ENCODE peak calls at places on chromosome 15, in eight cellular contexts. One of them, this sample, is unnamed.

GRCh38 chr15:51874751-51875644 is 45.5 kb downstream of the TMOD3 start:
- DNase-seq in transverse colon: peak
- DNase-seq in progenitor cell of endocrine pancreas: no peak
- DNase-seq in sigmoid colon: peak
- DNase-seq in cardiac muscle cell: no peak
- DNase-seq in endothelial cell: no peak
- DNase-seq in nephron progenitor cell: no peak
- DNase-seq in GM23338: peak
- DNase-seq in this sample: no peak

GRCh38 chr15:35023794-35024193 is 35.7 kb upstream of the ZNF770 start:
- DNase-seq in transverse colon: no peak
- DNase-seq in sigmoid colon: no peak
- DNase-seq in endothelial cell: no peak
- DNase-seq in nephron progenitor cell: no peak
- DNase-seq in progenitor cell of endocrine pancreas: no peak
- DNase-seq in GM23338: peak
- DNase-seq in cardiac muscle cell: no peak
- DNase-seq in this sample: no peak

GRCh38 chr15:92877000-92877399 is 23.1 kb upstream of the CHD2 start:
- DNase-seq in nephron progenitor cell: no peak
- DNase-seq in progenitor cell of endocrine pancreas: no peak
- DNase-seq in sigmoid colon: no peak
- DNase-seq in transverse colon: no peak
- DNase-seq in cardiac muscle cell: no peak
- DNase-seq in GM23338: no peak
- DNase-seq in endothelial cell: no peak
- DNase-seq in this sample: no peak

GRCh38 chr15:67149859-67150824 is 84.7 kb downstream of the SMAD3 start:
- DNase-seq in transverse colon: peak
- DNase-seq in nephron progenitor cell: peak
- DNase-seq in cardiac muscle cell: no peak
- DNase-seq in progenitor cell of endocrine pancreas: no peak
- DNase-seq in endothelial cell: peak
- DNase-seq in sigmoid colon: peak
- DNase-seq in GM23338: peak
- DNase-seq in this sample: no peak

GRCh38 chr15:69602095-69602494 is 149.5 kb downstream of the RPLP1 start:
- DNase-seq in cardiac muscle cell: no peak
- DNase-seq in sigmoid colon: no peak
- DNase-seq in progenitor cell of endocrine pancreas: no peak
- DNase-seq in endothelial cell: no peak
- DNase-seq in transverse colon: no peak
- DNase-seq in nephron progenitor cell: no peak
- DNase-seq in GM23338: no peak
- DNase-seq in this sample: no peak

GRCh38 chr15:86231864-86232801 is 152.5 kb downstream of the AGBL1 start:
- DNase-seq in transverse colon: peak
- DNase-seq in nephron progenitor cell: peak
- DNase-seq in endothelial cell: peak
- DNase-seq in GM23338: peak
- DNase-seq in sigmoid colon: no peak
- DNase-seq in progenitor cell of endocrine pancreas: no peak
- DNase-seq in cardiac muscle cell: peak
- DNase-seq in this sample: no peak

GRCh38 chr15:60580068-60580467 is 101.1 kb upstream of the ICE2 start:
- DNase-seq in endothelial cell: no peak
- DNase-seq in cardiac muscle cell: no peak
- DNase-seq in progenitor cell of endocrine pancreas: no peak
- DNase-seq in nephron progenitor cell: no peak
- DNase-seq in GM23338: no peak
- DNase-seq in sigmoid colon: no peak
- DNase-seq in transverse colon: no peak
- DNase-seq in this sample: no peak

GRCh38 chr15:97748576-97748975 is 211.9 kb upstream of the ARRDC4 start:
- DNase-seq in GM23338: no peak
- DNase-seq in nephron progenitor cell: no peak
- DNase-seq in cardiac muscle cell: no peak
- DNase-seq in transverse colon: no peak
- DNase-seq in sigmoid colon: no peak
- DNase-seq in progenitor cell of endocrine pancreas: no peak
- DNase-seq in endothelial cell: no peak
- DNase-seq in this sample: no peak

GRCh38 chr15:66364944-66365343 is 8.5 kb upstream of the TIPIN start:
- DNase-seq in endothelial cell: no peak
- DNase-seq in progenitor cell of endocrine pancreas: no peak
- DNase-seq in nephron progenitor cell: no peak
- DNase-seq in cardiac muscle cell: no peak
- DNase-seq in sigmoid colon: no peak
- DNase-seq in GM23338: peak
- DNase-seq in transverse colon: no peak
- DNase-seq in this sample: no peak

GRCh38 chr15:88032787-88033186 is 223.8 kb downstream of the NTRK3 start:
- DNase-seq in cardiac muscle cell: no peak
- DNase-seq in endothelial cell: no peak
- DNase-seq in nephron progenitor cell: no peak
- DNase-seq in progenitor cell of endocrine pancreas: no peak
- DNase-seq in sigmoid colon: no peak
- DNase-seq in transverse colon: no peak
- DNase-seq in GM23338: no peak
- DNase-seq in this sample: no peak

GRCh38 chr15:98581715-98582114 is 66.6 kb upstream of the IGF1R start:
- DNase-seq in endothelial cell: no peak
- DNase-seq in transverse colon: no peak
- DNase-seq in progenitor cell of endocrine pancreas: no peak
- DNase-seq in GM23338: peak
- DNase-seq in sigmoid colon: no peak
- DNase-seq in nephron progenitor cell: no peak
- DNase-seq in cardiac muscle cell: peak
- DNase-seq in this sample: no peak

GRCh38 chr15:87219650-87220615 is 1036.6 kb downstream of the NTRK3 start:
- DNase-seq in nephron progenitor cell: no peak
- DNase-seq in progenitor cell of endocrine pancreas: no peak
- DNase-seq in cardiac muscle cell: no peak
- DNase-seq in GM23338: no peak
- DNase-seq in endothelial cell: no peak
- DNase-seq in sigmoid colon: no peak
- DNase-seq in transverse colon: no peak
- DNase-seq in this sample: no peak

GRCh38 chr15:75921732-75922703 is 18.3 kb downstream of the FBXO22 start:
- DNase-seq in sigmoid colon: no peak
- DNase-seq in GM23338: peak
- DNase-seq in nephron progenitor cell: no peak
- DNase-seq in transverse colon: peak
- DNase-seq in cardiac muscle cell: peak
- DNase-seq in progenitor cell of endocrine pancreas: no peak
- DNase-seq in endothelial cell: peak
- DNase-seq in this sample: no peak

GRCh38 chr15:77602800-77603199 is 29.9 kb downstream of the LINGO1 start:
- DNase-seq in transverse colon: no peak
- DNase-seq in sigmoid colon: no peak
- DNase-seq in GM23338: no peak
- DNase-seq in endothelial cell: no peak
- DNase-seq in nephron progenitor cell: no peak
- DNase-seq in cardiac muscle cell: no peak
- DNase-seq in progenitor cell of endocrine pancreas: no peak
- DNase-seq in this sample: no peak

GRCh38 chr15:77033729-77034619 is 36.9 kb downstream of the TSPAN3 start:
- DNase-seq in transverse colon: peak
- DNase-seq in endothelial cell: peak
- DNase-seq in sigmoid colon: peak
- DNase-seq in cardiac muscle cell: no peak
- DNase-seq in GM23338: no peak
- DNase-seq in nephron progenitor cell: no peak
- DNase-seq in progenitor cell of endocrine pancreas: no peak
- DNase-seq in this sample: peak

GRCh38 chr15:28944286-28944685 is 58.5 kb downstream of the APBA2 start:
- DNase-seq in sigmoid colon: peak
- DNase-seq in cardiac muscle cell: no peak
- DNase-seq in endothelial cell: no peak
- DNase-seq in nephron progenitor cell: no peak
- DNase-seq in GM23338: no peak
- DNase-seq in progenitor cell of endocrine pancreas: no peak
- DNase-seq in transverse colon: no peak
- DNase-seq in this sample: no peak

GRCh38 chr15:63366451-63366850 is 15.2 kb downstream of the CA12 start:
- DNase-seq in nephron progenitor cell: no peak
- DNase-seq in GM23338: no peak
- DNase-seq in progenitor cell of endocrine pancreas: no peak
- DNase-seq in transverse colon: no peak
- DNase-seq in sigmoid colon: no peak
- DNase-seq in cardiac muscle cell: no peak
- DNase-seq in endothelial cell: no peak
- DNase-seq in this sample: no peak

GRCh38 chr15:67550522-67550921 is 8.0 kb downstream of the MAP2K5 start:
- DNase-seq in nephron progenitor cell: no peak
- DNase-seq in progenitor cell of endocrine pancreas: no peak
- DNase-seq in cardiac muscle cell: no peak
- DNase-seq in transverse colon: no peak
- DNase-seq in GM23338: no peak
- DNase-seq in sigmoid colon: no peak
- DNase-seq in endothelial cell: no peak
- DNase-seq in this sample: no peak

GRCh38 chr15:41512078-41512394 is 1.6 kb downstream of the LTK start:
- DNase-seq in sigmoid colon: no peak
- DNase-seq in nephron progenitor cell: no peak
- DNase-seq in GM23338: peak
- DNase-seq in transverse colon: peak
- DNase-seq in endothelial cell: peak
- DNase-seq in cardiac muscle cell: no peak
- DNase-seq in progenitor cell of endocrine pancreas: no peak
- DNase-seq in this sample: no peak

GRCh38 chr15:71484080-71484479 is 326.3 kb upstream of the NR2E3 start:
- DNase-seq in nephron progenitor cell: no peak
- DNase-seq in transverse colon: no peak
- DNase-seq in progenitor cell of endocrine pancreas: no peak
- DNase-seq in endothelial cell: no peak
- DNase-seq in cardiac muscle cell: no peak
- DNase-seq in sigmoid colon: no peak
- DNase-seq in GM23338: no peak
- DNase-seq in this sample: no peak

GRCh38 chr15:71480566-71480965 is 329.8 kb upstream of the NR2E3 start:
- DNase-seq in endothelial cell: no peak
- DNase-seq in GM23338: no peak
- DNase-seq in progenitor cell of endocrine pancreas: no peak
- DNase-seq in cardiac muscle cell: no peak
- DNase-seq in transverse colon: no peak
- DNase-seq in nephron progenitor cell: no peak
- DNase-seq in sigmoid colon: no peak
- DNase-seq in this sample: no peak

GRCh38 chr15:71489570-71489969 is 320.8 kb upstream of the NR2E3 start:
- DNase-seq in nephron progenitor cell: no peak
- DNase-seq in cardiac muscle cell: no peak
- DNase-seq in progenitor cell of endocrine pancreas: no peak
- DNase-seq in endothelial cell: no peak
- DNase-seq in sigmoid colon: no peak
- DNase-seq in transverse colon: no peak
- DNase-seq in GM23338: no peak
- DNase-seq in this sample: no peak

DNA sequence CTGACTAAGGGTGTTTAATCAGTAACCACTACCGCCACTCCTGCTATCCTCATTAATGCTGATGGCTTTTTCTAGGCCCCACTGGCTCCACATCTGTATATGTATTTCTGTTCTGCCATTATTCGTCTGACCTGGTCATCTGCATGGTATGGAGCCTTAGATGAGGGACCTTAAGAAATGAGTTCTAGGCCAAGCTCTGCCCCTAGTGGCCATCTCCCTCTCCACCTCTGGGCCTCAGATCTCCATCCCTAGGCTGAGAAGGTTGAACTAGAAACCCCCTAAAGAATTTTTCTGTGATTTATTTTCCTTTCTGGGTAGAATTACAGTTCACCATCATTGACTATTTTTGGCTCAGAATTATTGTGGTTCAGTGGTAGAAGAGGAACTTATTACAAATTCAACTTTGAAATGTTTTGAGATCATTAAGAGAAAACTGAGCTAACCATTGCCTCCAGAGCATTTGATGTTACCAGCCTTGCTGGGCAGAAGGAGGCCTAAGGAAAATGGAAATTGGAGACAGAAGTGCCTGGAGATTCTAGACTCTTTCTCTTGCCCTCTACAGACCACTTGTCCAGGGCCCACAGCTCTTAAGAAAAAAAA is 325.2 kb upstream of the NR2E3 start:
- DNase-seq in cardiac muscle cell: no peak
- DNase-seq in nephron progenitor cell: no peak
- DNase-seq in progenitor cell of endocrine pancreas: no peak
- DNase-seq in sigmoid colon: no peak
- DNase-seq in transverse colon: no peak
- DNase-seq in GM23338: peak
- DNase-seq in endothelial cell: no peak
- DNase-seq in this sample: no peak
- TF ChIP-seq CTCF in cardiac muscle cell: peak
- TF ChIP-seq CTCF in nephron progenitor cell: peak
- TF ChIP-seq CTCF in progenitor cell of endocrine pancreas: peak
- TF ChIP-seq CTCF in sigmoid colon: no peak
- TF ChIP-seq CTCF in transverse colon: peak
- TF ChIP-seq CTCF in GM23338: peak
- TF ChIP-seq CTCF in endothelial cell: peak
- TF ChIP-seq CTCF in this sample: peak

GRCh38 chr15:80640546-80641121 is 54.5 kb upstream of the ABHD17C start:
- DNase-seq in sigmoid colon: no peak
- DNase-seq in nephron progenitor cell: no peak
- DNase-seq in endothelial cell: no peak
- DNase-seq in GM23338: no peak
- DNase-seq in cardiac muscle cell: no peak
- DNase-seq in transverse colon: no peak
- DNase-seq in progenitor cell of endocrine pancreas: no peak
- DNase-seq in this sample: no peak
- TF ChIP-seq CTCF in sigmoid colon: no peak
- TF ChIP-seq CTCF in nephron progenitor cell: no peak
- TF ChIP-seq CTCF in endothelial cell: no peak
- TF ChIP-seq CTCF in GM23338: no peak
- TF ChIP-seq CTCF in cardiac muscle cell: no peak
- TF ChIP-seq CTCF in transverse colon: no peak
- TF ChIP-seq CTCF in progenitor cell of endocrine pancreas: no peak
- TF ChIP-seq CTCF in this sample: no peak

DNA sequence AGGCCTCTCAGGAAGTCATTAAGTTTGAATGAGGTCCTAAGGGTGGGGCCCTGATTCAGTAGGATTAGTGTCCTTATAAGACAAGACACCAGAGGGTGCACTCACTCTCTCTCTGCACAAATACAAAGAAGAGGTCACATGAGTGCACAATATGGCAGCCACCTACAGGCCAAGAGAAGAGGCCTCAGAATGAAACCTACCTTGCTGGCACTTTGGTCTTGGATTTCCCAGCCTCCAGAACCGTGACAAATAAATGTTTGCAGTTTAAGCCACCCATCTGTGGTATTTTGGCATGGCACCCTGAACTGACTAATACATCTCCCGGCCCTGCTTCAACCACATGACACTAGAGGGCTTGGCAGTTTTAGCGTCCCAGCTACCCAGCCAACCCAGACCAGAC is 73.9 kb upstream of the CHRNB4 start:
- DNase-seq in nephron progenitor cell: no peak
- DNase-seq in endothelial cell: no peak
- DNase-seq in cardiac muscle cell: no peak
- DNase-seq in progenitor cell of endocrine pancreas: no peak
- DNase-seq in transverse colon: no peak
- DNase-seq in sigmoid colon: no peak
- DNase-seq in GM23338: peak
- DNase-seq in this sample: no peak
- TF ChIP-seq CTCF in nephron progenitor cell: no peak
- TF ChIP-seq CTCF in endothelial cell: no peak
- TF ChIP-seq CTCF in cardiac muscle cell: peak
- TF ChIP-seq CTCF in progenitor cell of endocrine pancreas: no peak
- TF ChIP-seq CTCF in transverse colon: no peak
- TF ChIP-seq CTCF in sigmoid colon: no peak
- TF ChIP-seq CTCF in GM23338: peak
- TF ChIP-seq CTCF in this sample: no peak

GRCh38 chr15:30043211-30043655 is 39.5 kb upstream of the GOLGA8J start:
- DNase-seq in nephron progenitor cell: no peak
- DNase-seq in transverse colon: no peak
- DNase-seq in sigmoid colon: no peak
- DNase-seq in progenitor cell of endocrine pancreas: no peak
- DNase-seq in endothelial cell: no peak
- DNase-seq in cardiac muscle cell: no peak
- DNase-seq in GM23338: no peak
- DNase-seq in this sample: no peak
- TF ChIP-seq CTCF in nephron progenitor cell: no peak
- TF ChIP-seq CTCF in transverse colon: no peak
- TF ChIP-seq CTCF in sigmoid colon: peak
- TF ChIP-seq CTCF in progenitor cell of endocrine pancreas: no peak
- TF ChIP-seq CTCF in endothelial cell: no peak
- TF ChIP-seq CTCF in cardiac muscle cell: peak
- TF ChIP-seq CTCF in GM23338: peak
- TF ChIP-seq CTCF in this sample: peak

This sample was measured in type B pancreatic cell.